ENCODE peak calls at places on chromosomes 5 and 9, in four cellular contexts. One of them, this sample, is unnamed. For H3K36me3 and H3K4me1, the result is how much of the 10 kb centered on the place peaks cover.

GRCh38 chr5:103510851-103511553 is 51.6 kb downstream of the NUDT12 start:
- DNase-seq in HCT116: no peak
- DNase-seq in HepG2: peak
- DNase-seq in K562: no peak
- DNase-seq in this sample: no peak

GRCh38 chr5:171386861-171387254 is 791 bp upstream of the NPM1 start:
- DNase-seq in HCT116: no peak
- DNase-seq in HepG2: no peak
- DNase-seq in K562: no peak
- DNase-seq in this sample: no peak

GRCh38 chr5:143177263-143177994 is 226.1 kb downstream of the NR3C1 start:
- DNase-seq in HCT116: no peak
- DNase-seq in HepG2: no peak
- DNase-seq in K562: no peak
- DNase-seq in this sample: peak

GRCh38 chr9:112925058-112925641 is 34.5 kb upstream of the SLC46A2 start:
- DNase-seq in HCT116: peak
- DNase-seq in HepG2: peak
- DNase-seq in K562: peak
- DNase-seq in this sample: no peak

GRCh38 chr9:114287763-114288232 is 35.1 kb upstream of the ORM1 start:
- DNase-seq in HCT116: no peak
- DNase-seq in HepG2: no peak
- DNase-seq in K562: no peak
- DNase-seq in this sample: no peak

GRCh38 chr5:137605377-137605776 is 106.3 kb upstream of the SPOCK1 start:
- DNase-seq in HCT116: no peak
- DNase-seq in HepG2: no peak
- DNase-seq in K562: no peak
- DNase-seq in this sample: no peak

GRCh38 chr5:14660836-14661235 is 3.7 kb upstream of the OTULIN start:
- DNase-seq in HCT116: no peak
- DNase-seq in HepG2: no peak
- DNase-seq in K562: no peak
- DNase-seq in this sample: no peak

GRCh38 chr9:21983509-21983908 is 10.7 kb downstream of the CDKN2A start:
- DNase-seq in HCT116: no peak
- DNase-seq in HepG2: no peak
- DNase-seq in K562: no peak
- DNase-seq in this sample: no peak

GRCh38 chr9:111891910-111892499 is 4.6 kb upstream of the UGCG start:
- DNase-seq in HCT116: peak
- DNase-seq in HepG2: peak
- DNase-seq in K562: peak
- DNase-seq in this sample: no peak

GRCh38 chr5:116272281-116272941 is 187.6 kb downstream of the COMMD10 start:
- DNase-seq in HCT116: no peak
- DNase-seq in HepG2: no peak
- DNase-seq in K562: no peak
- DNase-seq in this sample: no peak

GRCh38 chr5:157523976-157524375 is 51.6 kb downstream of the ADAM19 start:
- DNase-seq in HCT116: no peak
- DNase-seq in HepG2: no peak
- DNase-seq in K562: no peak
- DNase-seq in this sample: no peak

GRCh38 chr9:98008764-98009163 is 25.6 kb downstream of the ANP32B start:
- DNase-seq in HCT116: no peak
- DNase-seq in HepG2: no peak
- DNase-seq in K562: no peak
- DNase-seq in this sample: no peak

GRCh38 chr9:131629827-131630205 is 84.5 kb downstream of the PRRT1B start:
- DNase-seq in HCT116: no peak
- DNase-seq in HepG2: no peak
- DNase-seq in K562: no peak
- DNase-seq in this sample: no peak

GRCh38 chr5:67010684-67011409 is 185.8 kb downstream of the CD180 start:
- DNase-seq in HCT116: no peak
- DNase-seq in HepG2: no peak
- DNase-seq in K562: no peak
- DNase-seq in this sample: peak

GRCh38 chr5:83179966-83180365 is 102.6 kb downstream of the XRCC4 start:
- DNase-seq in HCT116: no peak
- DNase-seq in HepG2: no peak
- DNase-seq in K562: no peak
- DNase-seq in this sample: no peak

GRCh38 chr5:71719092-71719964 is at the start of gene CARTPT:
- DNase-seq in HCT116: no peak
- DNase-seq in HepG2: no peak
- DNase-seq in K562: peak
- DNase-seq in this sample: no peak

GRCh38 chr5:55232194-55232984 is 1.0 kb downstream of the CCNO start:
- DNase-seq in HCT116: peak
- DNase-seq in HepG2: no peak
- DNase-seq in K562: no peak
- DNase-seq in this sample: no peak

GRCh38 chr9:120080781-120081180 is 499.2 kb downstream of the CDK5RAP2 start:
- DNase-seq in HCT116: no peak
- DNase-seq in HepG2: no peak
- DNase-seq in K562: no peak
- DNase-seq in this sample: no peak

GRCh38 chr9:95468791-95469190 is 48.0 kb downstream of the PTCH1 start:
- DNase-seq in HCT116: no peak
- DNase-seq in HepG2: no peak
- DNase-seq in K562: no peak
- DNase-seq in this sample: no peak
- H3K36me3 ChIP-seq in HCT116: under half
- H3K36me3 ChIP-seq in HepG2: under half
- H3K36me3 ChIP-seq in K562: half or more
- H3K36me3 ChIP-seq in this sample: under half

GRCh38 chr5:73812457-73812856 is 186.5 kb downstream of the ARHGEF28 start:
- DNase-seq in HCT116: no peak
- DNase-seq in HepG2: no peak
- DNase-seq in K562: no peak
- DNase-seq in this sample: no peak
- TF ChIP-seq TCF7L2 in HCT116: no peak
- TF ChIP-seq TCF7L2 in HepG2: no peak
- TF ChIP-seq TCF7L2 in K562: no peak
- TF ChIP-seq TCF7L2 in this sample: no peak

GRCh38 chr5:119347574-119347973 is 8.2 kb upstream of the TNFAIP8 start:
- DNase-seq in HCT116: no peak
- DNase-seq in HepG2: no peak
- DNase-seq in K562: no peak
- DNase-seq in this sample: no peak

GRCh38 chr5:119347996-119348395 is 7.8 kb upstream of the TNFAIP8 start:
- DNase-seq in HCT116: no peak
- DNase-seq in HepG2: no peak
- DNase-seq in K562: no peak
- DNase-seq in this sample: no peak

GRCh38 chr5:119345861-119346260 is 10.0 kb upstream of the TNFAIP8 start:
- DNase-seq in HCT116: no peak
- DNase-seq in HepG2: no peak
- DNase-seq in K562: no peak
- DNase-seq in this sample: no peak

GRCh38 chr5:119344231-119344630 is 11.6 kb upstream of the TNFAIP8 start:
- DNase-seq in HCT116: no peak
- DNase-seq in HepG2: no peak
- DNase-seq in K562: no peak
- DNase-seq in this sample: no peak

DNA sequence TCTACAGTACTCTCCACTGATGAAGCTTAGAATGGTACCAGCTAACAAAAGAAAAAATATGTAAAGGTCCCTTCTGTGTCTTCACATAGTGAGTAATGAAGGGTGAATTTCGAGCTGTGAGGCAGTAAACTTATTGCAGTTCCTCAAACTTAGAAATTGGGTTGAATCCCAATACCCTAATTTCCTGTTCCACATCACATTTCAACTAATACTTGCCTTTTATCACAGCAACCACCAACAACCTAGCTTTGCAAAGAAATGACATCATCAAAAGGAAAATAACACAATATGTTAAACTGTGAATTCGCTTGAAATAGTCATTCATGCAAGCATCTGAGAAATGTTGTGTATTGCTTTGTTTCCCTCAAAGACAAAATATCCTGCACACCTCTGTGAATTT is 9.4 kb upstream of the TNFAIP8 start:
- DNase-seq in HCT116: no peak
- DNase-seq in HepG2: no peak
- DNase-seq in K562: no peak
- DNase-seq in this sample: no peak
- H3K4me1 ChIP-seq in HCT116: under half
- H3K4me1 ChIP-seq in HepG2: under half
- H3K4me1 ChIP-seq in K562: under half
- H3K4me1 ChIP-seq in this sample: under half

DNA sequence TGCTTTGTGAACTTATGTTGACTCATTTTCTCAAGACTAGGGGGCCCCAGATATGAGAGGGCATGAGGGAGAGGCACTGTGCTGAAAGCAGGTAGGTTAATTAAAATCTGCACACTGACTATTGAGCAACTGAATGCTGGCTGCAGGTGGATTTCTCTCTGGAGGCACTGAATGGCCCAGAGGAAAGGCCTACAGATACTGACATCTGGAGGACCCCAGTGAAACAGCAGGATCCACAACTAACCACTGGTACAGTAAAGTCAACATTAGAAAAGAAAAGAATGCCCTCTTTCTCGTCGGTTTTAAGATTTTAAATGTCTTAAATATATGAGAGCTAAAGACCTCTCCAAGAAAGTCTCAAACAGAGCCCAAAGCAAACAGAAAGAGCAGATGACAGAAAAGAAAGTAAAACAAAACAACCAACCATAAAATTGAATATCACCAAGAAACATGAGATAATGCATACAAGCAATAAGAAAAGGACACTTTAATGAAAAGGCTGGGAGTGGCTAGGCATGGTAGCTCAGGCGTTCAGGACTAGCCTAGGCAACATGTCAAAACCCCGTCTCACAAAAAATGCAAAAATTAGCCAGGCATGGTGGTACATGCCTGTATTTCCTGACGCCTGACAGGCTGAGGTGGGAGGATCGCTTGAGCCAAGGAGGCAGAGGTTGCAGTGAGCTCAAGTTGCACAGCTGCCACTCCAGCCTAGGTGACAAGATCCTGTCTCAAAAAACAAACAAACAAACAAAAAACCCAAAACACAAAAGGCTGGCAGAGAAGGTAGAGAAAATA is 43.3 kb downstream of the PUM3 start:
- DNase-seq in HCT116: no peak
- DNase-seq in HepG2: peak
- DNase-seq in K562: no peak
- DNase-seq in this sample: no peak
- H3K36me3 ChIP-seq in HCT116: half or more
- H3K36me3 ChIP-seq in HepG2: under half
- H3K36me3 ChIP-seq in K562: half or more
- H3K36me3 ChIP-seq in this sample: under half

DNA sequence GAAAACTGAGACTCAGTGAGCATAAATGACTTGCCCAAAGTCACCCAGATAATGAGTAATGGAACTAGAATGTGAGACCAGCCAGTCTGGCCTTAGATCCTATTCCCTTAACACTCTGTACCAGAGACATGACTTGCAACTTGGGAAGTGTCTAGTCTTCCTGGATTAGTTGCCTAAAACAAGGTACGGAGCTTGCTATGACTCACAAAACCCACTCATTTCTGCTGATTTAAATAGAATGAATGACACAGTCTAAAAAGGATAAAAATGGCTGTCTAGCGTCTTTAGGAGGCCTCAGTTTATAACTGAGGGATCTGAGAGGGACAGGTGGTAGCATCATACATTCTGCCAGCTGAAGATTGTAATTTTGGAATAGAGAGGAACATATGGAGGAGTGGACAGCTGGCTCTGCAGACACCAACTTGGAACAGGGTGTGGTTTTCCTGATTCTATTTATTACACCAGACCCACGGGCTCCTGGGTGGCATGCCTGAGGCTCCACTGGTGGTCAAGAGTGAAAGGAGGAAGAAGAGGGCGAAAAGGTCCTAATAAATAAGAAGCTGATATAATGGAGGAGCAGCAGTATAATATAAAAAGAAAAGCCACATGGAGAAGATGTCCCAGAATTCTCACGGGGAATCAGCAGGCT is 62.7 kb downstream of the ABLIM3 start:
- DNase-seq in HCT116: no peak
- DNase-seq in HepG2: no peak
- DNase-seq in K562: no peak
- DNase-seq in this sample: no peak
- TF ChIP-seq TCF7L2 in HCT116: no peak
- TF ChIP-seq TCF7L2 in HepG2: no peak
- TF ChIP-seq TCF7L2 in K562: no peak
- TF ChIP-seq TCF7L2 in this sample: no peak

GRCh38 chr5:178236685-178237084 is 4.1 kb upstream of the PHYKPL start:
- DNase-seq in HCT116: no peak
- DNase-seq in HepG2: peak
- DNase-seq in K562: no peak
- DNase-seq in this sample: no peak
- H3K4me1 ChIP-seq in HCT116: under half
- H3K4me1 ChIP-seq in HepG2: half or more
- H3K4me1 ChIP-seq in K562: under half
- H3K4me1 ChIP-seq in this sample: under half

GRCh38 chr5:163612358-163613149 is 107.1 kb downstream of the MAT2B start:
- DNase-seq in HCT116: no peak
- DNase-seq in HepG2: no peak
- DNase-seq in K562: no peak
- DNase-seq in this sample: no peak
- H3K36me3 ChIP-seq in HCT116: under half
- H3K36me3 ChIP-seq in HepG2: under half
- H3K36me3 ChIP-seq in K562: under half
- H3K36me3 ChIP-seq in this sample: under half